ENCODE peak calls at places on chromosomes 5 and 9, in five cellular contexts. V is sigmoid colon, S is GM13976, Z is left lung, B is nephron progenitor cell. J is an unnamed sample.

GRCh38 chr5:159409801-159410200 is 79.5 kb upstream of the IL12B start:
- DNase-seq in V (no peak), S (no peak), Z (no peak), B (no peak), J (no peak)

GRCh38 chr5:52620315-52620714 is 167.4 kb upstream of the ITGA1 start:
- DNase-seq in V (no peak), S (no peak), Z (no peak), B (no peak), J (no peak)

GRCh38 chr9:128056887-128057723 is 10.0 kb downstream of the NAIF1 start:
- DNase-seq in V (no peak), S (no peak), Z (no peak), B (no peak), J (no peak)

GRCh38 chr5:66840527-66841013 is 244.4 kb downstream of the MAST4 start:
- DNase-seq in V (no peak), S (peak), Z (no peak), B (no peak), J (no peak)

GRCh38 chr9:12884736-12885395 is 110.0 kb downstream of the LURAP1L start:
- DNase-seq in V (no peak), S (no peak), Z (no peak), B (no peak), J (no peak)

GRCh38 chr9:23851024-23851629 is 25.1 kb upstream of the ELAVL2 start:
- DNase-seq in V (no peak), S (no peak), Z (peak), B (peak), J (peak)

GRCh38 chr5:41252036-41252435 is 38.7 kb upstream of the C6 start:
- DNase-seq in V (no peak), S (no peak), Z (no peak), B (no peak), J (no peak)

GRCh38 chr5:76298852-76299251 is 104.2 kb upstream of the IQGAP2 start:
- DNase-seq in V (no peak), S (no peak), Z (no peak), B (no peak), J (no peak)

GRCh38 chr5:171450423-171451246 is 31.2 kb downstream of the FGF18 start:
- DNase-seq in V (peak), S (no peak), Z (peak), B (peak), J (no peak)

GRCh38 chr9:128575469-128575868 is 23.1 kb downstream of the SPTAN1 start:
- DNase-seq in V (no peak), S (no peak), Z (no peak), B (no peak), J (no peak)

GRCh38 chr5:143955140-143955539 is 143.2 kb downstream of the HMHB1 start:
- DNase-seq in V (no peak), S (no peak), Z (no peak), B (no peak), J (no peak)

GRCh38 chr5:143952809-143953208 is 140.8 kb downstream of the HMHB1 start:
- DNase-seq in V (no peak), S (no peak), Z (no peak), B (no peak), J (no peak)

DNA sequence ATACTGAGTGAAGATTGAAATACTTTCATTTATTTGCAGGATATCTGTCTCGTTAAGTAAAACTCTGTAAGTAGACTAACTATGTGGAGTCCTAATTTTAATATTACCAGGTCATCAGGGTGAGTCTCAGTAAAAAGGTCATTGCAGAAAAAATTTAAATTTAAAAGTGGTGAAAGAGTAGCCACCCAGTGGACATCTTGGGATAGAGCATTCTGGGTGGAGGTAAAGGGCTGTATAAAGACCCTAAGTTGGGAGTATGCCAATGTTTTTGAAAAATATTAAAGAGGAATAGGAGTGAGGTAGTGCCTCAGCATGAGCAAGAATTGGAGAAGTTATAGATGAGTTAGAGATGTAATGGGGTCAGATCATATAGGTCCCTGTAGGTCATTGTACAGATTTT is 145.5 kb downstream of the HMHB1 start:
- DNase-seq in V (no peak), S (no peak), Z (no peak), B (no peak), J (no peak)
- TF ChIP-seq CTCF in V (no peak), S (no peak), Z (no peak), B (peak), J (peak)

GRCh38 chr5:170221319-170221718 is 11.5 kb upstream of the C5orf58 start:
- DNase-seq in V (no peak), S (no peak), Z (no peak), B (no peak), J (no peak)
- TF ChIP-seq CTCF in V (no peak), S (no peak), Z (no peak), B (peak), J (peak)

GRCh38 chr5:35443803-35444595 is 173.7 kb upstream of the SPEF2 start:
- DNase-seq in V (no peak), S (no peak), Z (no peak), B (no peak), J (no peak)
- TF ChIP-seq CTCF in V (no peak), S (no peak), Z (no peak), B (no peak), J (no peak)

DNA sequence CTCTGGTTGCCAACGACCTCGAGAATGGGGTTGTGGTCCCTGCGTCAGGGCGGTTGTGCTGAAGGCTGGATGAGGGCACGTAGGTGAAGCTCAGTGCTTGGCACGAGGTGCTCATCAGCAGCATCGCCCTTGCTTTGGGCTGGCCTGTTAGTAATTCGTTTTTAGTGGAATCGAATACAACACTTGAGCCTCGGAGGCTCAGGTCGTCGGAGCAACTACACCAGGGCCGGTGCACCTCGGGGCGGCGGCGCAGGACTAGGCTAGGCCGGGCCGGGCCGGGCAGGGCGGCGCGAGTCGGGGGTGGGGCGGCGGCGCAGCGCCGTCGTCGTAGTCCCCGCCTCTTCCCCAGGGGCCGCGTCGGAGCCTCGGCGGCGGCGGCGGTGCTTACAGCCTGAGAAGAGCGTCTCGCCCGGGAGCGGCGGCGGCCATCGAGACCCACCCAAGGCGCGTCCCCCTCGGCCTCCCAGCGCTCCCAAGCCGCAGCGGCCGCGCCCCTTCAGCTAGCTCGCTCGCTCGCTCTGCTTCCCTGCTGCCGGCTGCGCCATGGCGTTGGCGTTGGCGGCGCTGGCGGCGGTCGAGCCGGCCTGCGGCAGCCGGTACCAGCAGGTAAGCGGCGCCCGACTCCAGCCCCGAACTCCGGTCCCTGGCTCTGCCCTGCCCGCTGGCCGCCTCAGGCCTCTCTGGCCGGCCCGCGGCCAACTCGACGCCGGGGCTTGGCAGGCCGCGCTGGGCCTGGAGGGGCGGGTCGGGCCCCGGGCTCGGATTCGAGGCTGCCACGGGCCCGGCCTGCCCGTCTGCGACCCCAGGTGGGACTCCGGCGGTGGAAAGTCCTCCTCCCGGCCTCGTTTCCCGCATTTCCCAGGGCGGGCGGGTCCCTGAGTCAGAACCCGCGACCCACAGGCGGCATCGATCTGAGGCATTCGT is at the start of gene NDFIP1:
- DNase-seq in V (peak), S (peak), Z (peak), B (peak), J (peak)
- TF ChIP-seq CTCF in V (no peak), S (no peak), Z (no peak), B (no peak), J (peak)

GRCh38 chr5:123157797-123158528 is 68.9 kb downstream of the PRDM6 start:
- DNase-seq in V (no peak), S (no peak), Z (no peak), B (no peak), J (no peak)

GRCh38 chr5:123164019-123164418 is 75.0 kb downstream of the PRDM6 start:
- DNase-seq in V (no peak), S (no peak), Z (no peak), B (no peak), J (no peak)

DNA sequence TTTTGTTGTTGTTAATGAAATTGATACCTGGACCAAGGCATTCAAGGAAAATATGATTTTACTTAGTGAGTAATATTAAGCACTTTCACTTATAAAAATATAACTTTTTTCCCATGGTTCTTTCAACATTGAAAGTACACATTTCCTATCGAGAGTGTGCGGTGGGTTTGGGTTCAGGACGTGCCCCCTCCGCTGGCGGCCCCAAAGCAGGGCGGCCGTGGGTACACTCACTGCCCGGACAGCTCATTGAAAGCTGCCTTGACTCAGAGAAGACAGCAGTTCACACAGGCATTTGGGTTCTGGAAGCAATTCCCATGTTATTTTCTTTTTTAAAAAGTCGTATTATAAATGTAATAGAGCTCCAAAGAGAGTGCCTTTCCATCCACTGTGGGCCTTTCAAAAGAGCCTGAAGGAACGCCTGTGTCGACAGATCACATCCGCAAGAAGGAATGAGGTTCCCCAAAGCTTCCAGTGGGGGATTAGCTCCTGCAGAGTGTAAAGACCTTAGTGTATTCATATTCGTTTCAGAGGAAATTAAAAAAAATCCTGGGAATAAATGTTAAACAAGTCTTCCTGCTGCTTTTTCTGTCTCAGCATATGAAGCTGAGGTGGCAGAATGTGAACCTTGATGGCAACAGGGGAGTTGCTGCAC is 74.3 kb downstream of the PRDM6 start:
- DNase-seq in V (no peak), S (no peak), Z (no peak), B (no peak), J (no peak)
- TF ChIP-seq CTCF in V (no peak), S (no peak), Z (no peak), B (no peak), J (no peak)

GRCh38 chr5:15682566-15682965 is 182.6 kb downstream of the FBXL7 start:
- DNase-seq in V (no peak), S (no peak), Z (no peak), B (no peak), J (no peak)
- TF ChIP-seq CTCF in V (no peak), S (no peak), Z (no peak), B (no peak), J (no peak)

DNA sequence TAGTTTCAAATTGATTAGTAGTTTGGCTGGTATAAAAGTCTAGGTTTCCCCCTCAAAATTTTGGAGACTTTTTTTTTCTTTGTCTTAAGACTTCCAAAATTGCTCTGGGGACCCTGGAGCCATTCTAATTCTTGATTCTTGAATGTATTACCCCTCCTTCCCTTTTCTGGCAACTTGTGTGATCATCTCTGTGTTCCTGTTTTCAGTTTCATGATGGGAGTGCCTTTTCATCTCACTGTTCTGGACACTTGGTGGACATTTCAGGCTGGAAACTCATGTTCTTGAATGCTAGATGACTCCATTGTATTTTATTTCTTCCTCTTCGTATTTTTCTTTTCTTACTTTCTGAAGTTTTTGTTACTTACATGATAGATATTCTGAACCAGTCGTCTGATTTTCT is 57.3 kb upstream of the LRRC70 start:
- DNase-seq in V (no peak), S (peak), Z (no peak), B (no peak), J (no peak)
- TF ChIP-seq CTCF in V (no peak), S (no peak), Z (no peak), B (no peak), J (no peak)

GRCh38 chr5:68739752-68740151 is 354.1 kb upstream of the SLC30A5 start:
- DNase-seq in V (no peak), S (peak), Z (no peak), B (no peak), J (no peak)
- TF ChIP-seq CTCF in V (no peak), S (no peak), Z (no peak), B (no peak), J (no peak)

GRCh38 chr5:114782869-114783268 is 386.8 kb downstream of the TRIM36 start:
- DNase-seq in V (no peak), S (no peak), Z (no peak), B (no peak), J (no peak)
- TF ChIP-seq CTCF in V (no peak), S (no peak), Z (no peak), B (no peak), J (no peak)

GRCh38 chr5:5340206-5340729 is 82.2 kb upstream of the ICE1 start:
- DNase-seq in V (peak), S (no peak), Z (no peak), B (peak), J (no peak)
- TF ChIP-seq CTCF in V (no peak), S (no peak), Z (no peak), B (peak), J (peak)

J was measured in chondrocyte.